ENCODE peak calls at places on chromosome 11, in four cellular contexts. L is GM23338, S is heart right ventricle, D is OCI-LY7. K is an unnamed sample.

GRCh38 chr11:103395612-103396011 is 286.4 kb downstream of the DYNC2H1 start:
- DNase-seq in L (peak; percentile 6), S (no peak), D (no peak), K (peak; percentile 78)

GRCh38 chr11:97610000-97610399 is 1220.2 kb downstream of the JRKL start:
- DNase-seq in L (peak; percentile 51), S (no peak), D (no peak), K (peak; percentile 39)

GRCh38 chr11:124761301-124762021 is 629 bp downstream of the ESAM start:
- DNase-seq in L (peak; percentile 62), S (peak; percentile 29), D (no peak), K (no peak)

GRCh38 chr11:78653294-78653909 is 78.7 kb upstream of the NARS2 start:
- DNase-seq in L (no peak), S (no peak), D (no peak), K (no peak)

GRCh38 chr11:80155412-80156017 is 714.7 kb upstream of the TENM4 start:
- DNase-seq in L (peak; percentile 80), S (no peak), D (peak; percentile 14), K (peak; percentile 67)

GRCh38 chr11:11349870-11350325 is 3.2 kb downstream of the CSNK2A3 start:
- DNase-seq in L (no peak), S (no peak), D (no peak), K (no peak)

GRCh38 chr11:80136991-80137390 is 696.2 kb upstream of the TENM4 start:
- DNase-seq in L (no peak), S (no peak), D (no peak), K (no peak)

GRCh38 chr11:31022080-31022479 is 347.5 kb downstream of the DCDC1 start:
- DNase-seq in L (no peak), S (no peak), D (no peak), K (no peak)

GRCh38 chr11:115530752-115531151 is 26.5 kb upstream of the CADM1 start:
- DNase-seq in L (peak; percentile 80), S (no peak), D (peak; percentile 42), K (peak; percentile 83)

GRCh38 chr11:118216621-118217526 is 7.9 kb downstream of the JAML start:
- DNase-seq in L (no peak), S (no peak), D (no peak), K (no peak)

GRCh38 chr11:120834686-120835225 is 189.1 kb upstream of the TBCEL start:
- DNase-seq in L (no peak), S (no peak), D (no peak), K (no peak)

GRCh38 chr11:109968781-109969180 is 124.4 kb upstream of the ZC3H12C start:
- DNase-seq in L (no peak), S (no peak), D (no peak), K (no peak)

GRCh38 chr11:74487875-74488274 is 5.6 kb downstream of the LIPT2 start:
- DNase-seq in L (peak; percentile 55), S (no peak), D (peak; percentile 19), K (peak; percentile 58)

GRCh38 chr11:84398017-84398626 is 1112.0 kb upstream of the CCDC90B start:
- DNase-seq in L (peak; percentile 56), S (no peak), D (peak; percentile 26), K (peak; percentile 66)

GRCh38 chr11:34356918-34357645 is 728 bp downstream of the ABTB2 start:
- DNase-seq in L (peak; percentile 72), S (peak; percentile 71), D (no peak), K (peak; percentile 84)

GRCh38 chr11:22802861-22803260 is 26.7 kb downstream of the SVIP start:
- DNase-seq in L (no peak), S (no peak), D (no peak), K (no peak)

GRCh38 chr11:63583288-63583687 is 20.1 kb upstream of the PLAAT2 start:
- DNase-seq in L (no peak), S (no peak), D (no peak), K (no peak)

GRCh38 chr11:94845622-94846021 is 77.5 kb downstream of the AMOTL1 start:
- DNase-seq in L (no peak), S (no peak), D (no peak), K (no peak)

GRCh38 chr11:74460481-74461154 is 6.7 kb downstream of the KCNE3 start:
- DNase-seq in L (peak; percentile 17), S (no peak), D (peak; percentile 5), K (no peak)

GRCh38 chr11:111422494-111423249 is 43.6 kb upstream of the POU2AF1 start:
- DNase-seq in L (peak; percentile 90), S (peak; percentile 45), D (peak; percentile 92), K (peak; percentile 90)

GRCh38 chr11:75553889-75554257 is 8.2 kb upstream of the SERPINH1 start:
- DNase-seq in L (no peak), S (no peak), D (no peak), K (no peak)

GRCh38 chr11:33736148-33736809 is at the start of gene CD59:
- DNase-seq in L (peak; percentile 97), S (peak; percentile 98), D (peak; percentile 83), K (peak; percentile 95)

GRCh38 chr11:36102868-36103267 is 159.0 kb downstream of the LDLRAD3 start:
- DNase-seq in L (no peak), S (no peak), D (no peak), K (no peak)

GRCh38 chr11:60849641-60850520 is 5.9 kb downstream of the PTGDR2 start:
- DNase-seq in L (no peak), S (no peak), D (no peak), K (no peak)

GRCh38 chr11:36177837-36178236 is 111.4 kb downstream of the COMMD9 start:
- DNase-seq in L (no peak), S (no peak), D (no peak), K (no peak)

GRCh38 chr11:24575392-24575791 is 78.5 kb downstream of the LUZP2 start:
- DNase-seq in L (no peak), S (no peak), D (no peak), K (no peak)

GRCh38 chr11:63766501-63767270 is 1.9 kb downstream of the ZFTA start:
- DNase-seq in L (no peak), S (no peak), D (no peak), K (no peak)

GRCh38 chr11:44950036-44950624 is 553 bp downstream of the TP53I11 start:
- DNase-seq in L (no peak), S (peak; percentile 64), D (no peak), K (no peak)

GRCh38 chr11:394034-394857 is at the start of gene PKP3:
- DNase-seq in L (peak; percentile 86), S (peak; percentile 41), D (no peak), K (peak; percentile 81)

GRCh38 chr11:9765320-9766101 is 101.6 kb downstream of the SWAP70 start:
- DNase-seq in L (peak; percentile 64), S (peak; percentile 60), D (no peak), K (peak; percentile 97)

GRCh38 chr11:68019486-68019885 is 9.4 kb downstream of the ALDH3B1 start:
- DNase-seq in L (no peak), S (no peak), D (no peak), K (no peak)

GRCh38 chr11:114846040-114846791 is 167.9 kb downstream of the NXPE2 start:
- DNase-seq in L (no peak), S (peak; percentile 56), D (no peak), K (peak; percentile 55)

GRCh38 chr11:8870461-8871282 is 40.3 kb upstream of the AKIP1 start:
- DNase-seq in L (peak; percentile 75), S (peak; percentile 59), D (no peak), K (peak; percentile 86)

GRCh38 chr11:107689317-107690202 is 22.3 kb downstream of the SLN start:
- DNase-seq in L (peak; percentile 92), S (peak; percentile 33), D (peak; percentile 61), K (peak; percentile 64)

DNA sequence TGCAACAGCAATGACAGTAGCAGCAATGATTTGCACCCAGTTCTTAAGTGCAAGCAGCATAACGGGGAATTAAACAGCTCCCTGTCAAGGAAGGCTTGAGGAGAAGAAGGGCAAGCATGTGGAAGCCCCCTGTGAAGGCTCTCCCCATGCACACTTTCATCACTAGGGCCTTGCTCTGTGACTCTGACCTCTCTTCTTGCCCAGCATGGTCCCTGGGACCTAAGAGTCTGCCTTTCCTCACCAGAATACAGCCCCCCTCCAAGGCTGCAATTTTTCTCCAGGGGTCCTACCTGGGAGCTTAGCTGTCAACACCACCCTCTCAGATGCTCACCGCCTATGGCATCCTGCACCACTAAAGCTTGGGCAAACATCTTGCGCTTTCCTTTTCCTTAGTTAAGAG is 187.5 kb downstream of the ADAMTS15 start:
- DNase-seq in L (no peak), S (no peak), D (no peak), K (no peak)
- H3K4me1 ChIP-seq in L (no peaks in the 10 kb centered on the region), S (peaks cover 18% of the 10 kb centered on the region), D (no peaks in the 10 kb centered on the region), K (peaks cover 5% of the 10 kb centered on the region)

GRCh38 chr11:3134218-3134621 is 30.9 kb downstream of the OSBPL5 start:
- DNase-seq in L (no peak), S (peak; percentile 10), D (no peak), K (no peak)
- H3K4me1 ChIP-seq in L (no peaks in the 10 kb centered on the region), S (peaks cover 64% of the 10 kb centered on the region), D (no peaks in the 10 kb centered on the region), K (no peaks in the 10 kb centered on the region)

GRCh38 chr11:86116996-86117705 is 48.3 kb upstream of the PICALM start:
- DNase-seq in L (no peak), S (no peak), D (no peak), K (no peak)
- H3K4me1 ChIP-seq in L (no peaks in the 10 kb centered on the region), S (no peaks in the 10 kb centered on the region), D (no peaks in the 10 kb centered on the region), K (no peaks in the 10 kb centered on the region)

GRCh38 chr11:128498846-128499245 is 88.5 kb downstream of the ETS1 start:
- DNase-seq in L (no peak), S (no peak), D (no peak), K (peak; percentile 80)

GRCh38 chr11:128494418-128495332 is 92.7 kb downstream of the ETS1 start:
- DNase-seq in L (no peak), S (no peak), D (no peak), K (no peak)

GRCh38 chr11:128497057-128497957 is 90.1 kb downstream of the ETS1 start:
- DNase-seq in L (no peak), S (no peak), D (no peak), K (peak; percentile 97)

GRCh38 chr11:128496684-128497056 is 90.7 kb downstream of the ETS1 start:
- DNase-seq in L (no peak), S (no peak), D (no peak), K (no peak)

DNA sequence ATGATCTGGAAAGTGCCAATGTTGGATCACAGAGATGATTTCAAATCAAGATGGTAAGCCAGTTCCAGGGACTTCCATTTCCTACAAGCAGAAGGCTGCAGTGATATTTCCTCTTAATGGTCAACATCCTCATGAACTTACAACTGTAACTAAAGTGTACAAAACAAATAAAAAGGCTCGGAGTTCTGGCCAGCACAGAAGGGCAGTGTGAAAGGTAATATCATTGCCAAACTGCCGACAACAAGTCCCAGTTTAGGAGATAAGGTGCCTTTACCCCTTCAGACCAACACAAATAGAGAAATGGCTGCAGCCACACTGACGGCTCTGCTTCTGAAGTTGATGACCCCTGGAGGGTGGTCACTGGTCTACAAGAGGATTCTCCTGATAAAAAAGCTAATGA is 91.1 kb downstream of the ETS1 start:
- DNase-seq in L (no peak), S (no peak), D (no peak), K (peak; percentile 76)
- H3K4me1 ChIP-seq in L (peaks cover 28% of the 10 kb centered on the region), S (peaks cover 100% of the 10 kb centered on the region), D (peaks cover 100% of the 10 kb centered on the region), K (peaks cover 16% of the 10 kb centered on the region)

DNA sequence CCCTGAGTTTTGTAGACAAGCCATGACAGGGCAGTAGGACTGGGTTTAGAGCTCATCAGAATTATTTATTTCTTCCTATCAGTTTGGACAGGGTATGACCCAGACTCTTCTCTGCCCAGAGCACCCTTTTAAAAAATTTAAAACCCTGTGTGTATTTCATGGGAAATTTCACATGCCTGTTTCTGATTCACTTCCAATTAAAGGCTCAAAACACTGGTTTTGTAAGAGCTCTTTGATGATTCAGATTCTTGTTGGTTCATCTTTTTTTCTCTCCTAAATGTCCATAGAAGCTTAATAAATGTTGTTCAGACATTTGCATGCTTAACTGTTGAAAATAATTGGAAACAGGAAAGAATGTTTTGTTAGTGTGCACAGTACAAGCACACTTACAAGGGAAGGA is 13.8 kb downstream of the FLI1 start:
- DNase-seq in L (no peak), S (no peak), D (no peak), K (no peak)
- H3K4me1 ChIP-seq in L (peaks cover 3% of the 10 kb centered on the region), S (peaks cover 99% of the 10 kb centered on the region), D (peaks cover 20% of the 10 kb centered on the region), K (peaks cover 6% of the 10 kb centered on the region)